ENCODE peak calls at places on chromosome 14, in four cellular contexts. G is H1, Y is lower lobe of right lung, N is IMR-90. V is an unnamed sample.

GRCh38 chr14:90510208-90510607 is 113.4 kb downstream of the CALM1 start:
- DNase-seq in G (no peak), Y (peak; percentile 61), N (no peak), V (no peak)

GRCh38 chr14:35576856-35577255 is 42.9 kb downstream of the INSM2 start:
- DNase-seq in G (no peak), Y (no peak), N (no peak), V (no peak)

GRCh38 chr14:69056389-69056788 is 77.3 kb upstream of the ACTN1 start:
- DNase-seq in G (no peak), Y (no peak), N (peak; percentile 54), V (peak; percentile 78)

GRCh38 chr14:56122306-56122705 is 4.1 kb downstream of the PELI2 start:
- DNase-seq in G (no peak), Y (no peak), N (peak; percentile 17), V (no peak)

GRCh38 chr14:47674546-47675238 is 713 bp downstream of the MDGA2 start:
- DNase-seq in G (no peak), Y (no peak), N (no peak), V (no peak)

GRCh38 chr14:69708049-69708448 is 58.9 kb upstream of the SRSF5 start:
- DNase-seq in G (no peak), Y (no peak), N (no peak), V (no peak)

GRCh38 chr14:43790681-43791080 is 716.4 kb downstream of the FSCB start:
- DNase-seq in G (no peak), Y (no peak), N (no peak), V (no peak)

GRCh38 chr14:84544486-84544885 is 985.5 kb upstream of the FLRT2 start:
- DNase-seq in G (no peak), Y (no peak), N (no peak), V (peak; percentile 66)

GRCh38 chr14:50383618-50384225 is 13.0 kb downstream of the CDKL1 start:
- DNase-seq in G (no peak), Y (no peak), N (no peak), V (no peak)

GRCh38 chr14:101121399-101122113 is 218.0 kb upstream of the RTL1 start:
- DNase-seq in G (no peak), Y (no peak), N (no peak), V (no peak)

GRCh38 chr14:101122114-101122854 is 218.8 kb upstream of the RTL1 start:
- DNase-seq in G (no peak), Y (no peak), N (no peak), V (peak; percentile 3)

GRCh38 chr14:101119830-101120571 is 216.5 kb upstream of the RTL1 start:
- DNase-seq in G (no peak), Y (no peak), N (peak; percentile 11), V (no peak)

GRCh38 chr14:101118746-101119610 is 215.5 kb upstream of the RTL1 start:
- DNase-seq in G (no peak), Y (no peak), N (no peak), V (no peak)

GRCh38 chr14:101120636-101121398 is 217.3 kb upstream of the RTL1 start:
- DNase-seq in G (no peak), Y (peak; percentile 81), N (no peak), V (no peak)
- H3K4me3 ChIP-seq in G (no peak overlapping the region), Y (peak overlapping the region; percentile 47), N (no peak overlapping the region), V (no peak overlapping the region)

GRCh38 chr14:51780006-51780692 is 80.3 kb upstream of the GNG2 start:
- DNase-seq in G (no peak), Y (peak; percentile 66), N (peak; percentile 59), V (peak; percentile 84)
- H3K27me3 ChIP-seq in G (no peaks in the 10 kb centered on the region), Y (no peaks in the 10 kb centered on the region), N (no peaks in the 10 kb centered on the region), V (peaks cover 17% of the 10 kb centered on the region)

GRCh38 chr14:24246765-24247212 is 4.4 kb upstream of the TINF2 start:
- DNase-seq in G (no peak), Y (no peak), N (peak; percentile 25), V (no peak)
- H3K4me3 ChIP-seq in G (no peak overlapping the region), Y (no peak overlapping the region), N (no peak overlapping the region), V (no peak overlapping the region)

GRCh38 chr14:39203659-39204606 is 28.9 kb downstream of the PNN start:
- DNase-seq in G (peak; percentile 9), Y (no peak), N (no peak), V (peak; percentile 35)
- H3K27me3 ChIP-seq in G (no peaks in the 10 kb centered on the region), Y (no peaks in the 10 kb centered on the region), N (no peaks in the 10 kb centered on the region), V (no peaks in the 10 kb centered on the region)

GRCh38 chr14:100406505-100407131 is 83.5 kb downstream of the SLC25A47 start:
- DNase-seq in G (no peak), Y (no peak), N (peak; percentile 32), V (no peak)
- H3K4me3 ChIP-seq in G (no peak overlapping the region), Y (no peak overlapping the region), N (no peak overlapping the region), V (no peak overlapping the region)

GRCh38 chr14:101654051-101654450 is 92.8 kb downstream of the DIO3 start:
- DNase-seq in G (no peak), Y (no peak), N (no peak), V (no peak)
- H3K27me3 ChIP-seq in G (no peaks in the 10 kb centered on the region), Y (no peaks in the 10 kb centered on the region), N (peaks cover 23% of the 10 kb centered on the region), V (peaks cover 27% of the 10 kb centered on the region)

DNA sequence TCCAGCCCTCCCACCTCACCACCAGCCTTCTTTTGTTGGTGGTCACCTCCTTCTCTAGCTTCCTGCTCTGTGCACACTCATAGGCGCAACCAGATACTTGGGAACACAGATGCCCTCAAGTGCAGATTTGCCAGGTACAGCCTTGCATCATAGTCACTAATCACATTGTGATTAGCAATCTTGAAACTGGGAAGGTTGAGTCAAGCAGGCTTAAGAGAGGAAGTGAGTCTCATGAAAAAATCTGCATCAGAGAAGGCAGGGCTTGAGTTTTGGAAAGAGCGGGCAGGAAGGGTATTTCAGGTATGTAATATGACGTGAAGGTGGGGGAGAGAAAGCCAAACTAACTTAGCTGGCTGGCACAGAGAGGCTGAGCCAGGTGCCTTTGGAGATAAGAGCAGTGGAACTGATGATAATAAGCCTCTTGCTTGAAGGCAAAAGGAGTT is 2.7 kb upstream of the RABGGTA start:
- DNase-seq in G (no peak), Y (no peak), N (peak; percentile 31), V (no peak)
- H3K4me3 ChIP-seq in G (no peak overlapping the region), Y (no peak overlapping the region), N (no peak overlapping the region), V (no peak overlapping the region)